ENCODE peak calls at places on chromosomes 6 and 20, in four cellular contexts. S, Y, V and R are unnamed samples.

GRCh38 chr6:110688661-110689268 is 126.5 kb downstream of the CDK19 start:
- DNase-seq in S (no peak), Y (no peak), V (no peak), R (no peak)

GRCh38 chr6:7106752-7107577 is 796 bp upstream of the RREB1 start:
- DNase-seq in S (no peak), Y (peak; percentile 49), V (no peak), R (peak; percentile 63)

GRCh38 chr20:35235881-35236280 is 9.4 kb downstream of the MMP24 start:
- DNase-seq in S (peak; percentile 78), Y (no peak), V (no peak), R (no peak)

GRCh38 chr6:75130784-75131183 is 75.1 kb downstream of the COL12A1 start:
- DNase-seq in S (no peak), Y (no peak), V (no peak), R (no peak)

GRCh38 chr6:97040355-97040860 is 115.9 kb downstream of the KLHL32 start:
- DNase-seq in S (no peak), Y (no peak), V (no peak), R (no peak)

GRCh38 chr6:87817226-87817625 is 115.2 kb upstream of the AKIRIN2 start:
- DNase-seq in S (no peak), Y (no peak), V (no peak), R (no peak)

GRCh38 chr6:113102761-113103160 is 754.4 kb upstream of the MARCKS start:
- DNase-seq in S (no peak), Y (no peak), V (no peak), R (no peak)

GRCh38 chr6:13741358-13741757 is 29.7 kb upstream of the RANBP9 start:
- DNase-seq in S (no peak), Y (no peak), V (no peak), R (no peak)

GRCh38 chr20:10047427-10047826 is 12.6 kb downstream of the ANKEF1 start:
- DNase-seq in S (peak; percentile 34), Y (no peak), V (no peak), R (no peak)

GRCh38 chr6:10800810-10801209 is 37.5 kb downstream of the MAK start:
- DNase-seq in S (no peak), Y (no peak), V (no peak), R (no peak)

GRCh38 chr6:13012977-13013680 is 296.6 kb downstream of the PHACTR1 start:
- DNase-seq in S (no peak), Y (no peak), V (no peak), R (no peak)

GRCh38 chr20:19817017-19817416 is 59.0 kb downstream of the RIN2 start:
- DNase-seq in S (no peak), Y (peak; percentile 50), V (no peak), R (no peak)

GRCh38 chr6:157240059-157240959 is 83.0 kb downstream of the TMEM242 start:
- DNase-seq in S (peak; percentile 24), Y (peak; percentile 61), V (peak; percentile 68), R (no peak)

GRCh38 chr6:169725270-169726048 is 1.2 kb upstream of the PHF10 start:
- DNase-seq in S (no peak), Y (peak; percentile 89), V (peak; percentile 62), R (peak; percentile 6)

GRCh38 chr6:51489133-51489532 is 598.3 kb downstream of the PKHD1 start:
- DNase-seq in S (no peak), Y (no peak), V (no peak), R (no peak)

GRCh38 chr6:1131285-1132079 is 180.4 kb upstream of the FOXQ1 start:
- DNase-seq in S (no peak), Y (no peak), V (no peak), R (no peak)

GRCh38 chr6:23073851-23074250 is 504.5 kb downstream of the HDGFL1 start:
- DNase-seq in S (no peak), Y (no peak), V (no peak), R (no peak)

GRCh38 chr6:25025919-25026301 is 90.2 kb upstream of the RIPOR2 start:
- DNase-seq in S (no peak), Y (no peak), V (no peak), R (no peak)